ENCODE peak calls at places on chromosomes 1 and 21, in nine cellular contexts. H is cortex of kidney; N is activated naive CD4-positive, alpha-beta T cell; Q is T1000; J is fibroblast of the conjunctiva; X is cerebellar nuclear complex; E is activated CD4-positive, CD25-positive, alpha-beta regulatory T cell treated with anti-CD3 and anti-CD28 coated beads, Interleukin-2, amount 50 U/mL, for 16 hours; F is T follicular helper cell; I is smooth muscle cell of the brain vasculature. M is an unnamed sample.

GRCh38 chr1:213996320-213997022 is 8.7 kb downstream of the PROX1 start:
- DNase-seq in E (no peak), Q (no peak), I (no peak), X (no peak), J (no peak), H (no peak), F (no peak), N (no peak), M (no peak)

GRCh38 chr21:31254131-31254530 is 89.9 kb downstream of the TIAM1 start:
- DNase-seq in E (no peak), F (no peak), Q (no peak), J (no peak), I (no peak), N (no peak), X (peak; percentile 80), H (no peak), M (no peak)

GRCh38 chr1:161721738-161722343 is 497 bp downstream of the FCRLB start:
- DNase-seq in I (no peak), N (no peak), H (no peak), J (no peak), Q (no peak), E (no peak), F (no peak), X (no peak), M (no peak)

GRCh38 chr1:40423264-40423642 is 27.0 kb upstream of the ZFP69B start:
- DNase-seq in F (no peak), Q (no peak), X (no peak), N (no peak), I (no peak), J (no peak), E (no peak), H (no peak), M (no peak)

GRCh38 chr21:43645414-43645891 is 13.8 kb downstream of the HSF2BP start:
- DNase-seq in Q (no peak), I (peak; percentile 54), N (no peak), X (no peak), H (no peak), J (peak; percentile 50), F (no peak), E (no peak), M (no peak)

GRCh38 chr1:235938714-235939487 is 72.2 kb upstream of the LYST start:
- DNase-seq in F (no peak), N (no peak), I (no peak), H (no peak), Q (no peak), X (no peak), E (no peak), J (no peak), M (no peak)

GRCh38 chr1:200627548-200628222 is 7.1 kb upstream of the KIF14 start:
- DNase-seq in Q (no peak), H (no peak), I (no peak), E (no peak), X (no peak), F (no peak), N (no peak), J (no peak), M (no peak)

GRCh38 chr1:117574206-117574835 is 31.5 kb upstream of the TENT5C start:
- DNase-seq in E (no peak), N (no peak), X (no peak), J (no peak), I (no peak), Q (no peak), F (no peak), H (no peak), M (no peak)

GRCh38 chr1:223358826-223359225 is 5.2 kb downstream of the SUSD4 start:
- DNase-seq in N (no peak), X (no peak), H (no peak), Q (no peak), J (no peak), I (no peak), F (no peak), E (no peak), M (no peak)

GRCh38 chr1:118479351-118479750 is 294.3 kb upstream of the SPAG17 start:
- DNase-seq in I (no peak), Q (no peak), N (no peak), F (no peak), E (no peak), J (no peak), H (no peak), X (no peak), M (no peak)

GRCh38 chr1:154895779-154896178 is 25.7 kb upstream of the KCNN3 start:
- DNase-seq in N (no peak), J (no peak), H (no peak), I (no peak), Q (no peak), F (no peak), X (no peak), E (no peak), M (no peak)

GRCh38 chr1:32099426-32099825 is 8.4 kb upstream of the KPNA6 start:
- DNase-seq in F (no peak), N (no peak), I (no peak), X (no peak), E (no peak), H (no peak), J (no peak), Q (no peak), M (no peak)

GRCh38 chr21:31837613-31838390 is 35.0 kb upstream of the HUNK start:
- DNase-seq in J (no peak), X (no peak), E (no peak), N (no peak), Q (no peak), H (no peak), F (no peak), I (no peak), M (no peak)

GRCh38 chr1:221543529-221544120 is 198.3 kb downstream of the DUSP10 start:
- DNase-seq in J (peak; percentile 33), F (no peak), Q (no peak), X (no peak), I (no peak), E (no peak), N (no peak), H (no peak), M (no peak)

GRCh38 chr21:41899431-41900202 is 20.5 kb upstream of the PRDM15 start:
- DNase-seq in J (no peak), I (no peak), N (no peak), Q (no peak), H (no peak), E (no peak), X (no peak), F (no peak), M (no peak)

GRCh38 chr1:202007703-202008489 is 2.5 kb upstream of the ELF3 start:
- DNase-seq in J (no peak), N (no peak), H (no peak), E (no peak), X (no peak), F (no peak), Q (peak; percentile 66), I (no peak), M (no peak)

GRCh38 chr1:242828199-242828598 is 303.7 kb upstream of the PLD5 start:
- DNase-seq in X (no peak), J (no peak), I (no peak), H (no peak), F (no peak), E (no peak), Q (no peak), N (no peak), M (no peak)

GRCh38 chr1:197356723-197357533 is 88.9 kb downstream of the CRB1 start:
- DNase-seq in J (peak; percentile 40), H (no peak), X (no peak), I (no peak), Q (no peak), F (peak; percentile 3), N (no peak), E (no peak), M (no peak)

GRCh38 chr1:27517907-27518718 is 28.1 kb upstream of the WASF2 start:
- DNase-seq in J (no peak), F (no peak), X (no peak), N (no peak), I (no peak), Q (no peak), H (no peak), E (no peak), M (no peak)

GRCh38 chr1:233390842-233391241 is 63.3 kb downstream of the MAP3K21 start:
- DNase-seq in I (no peak), E (no peak), Q (no peak), F (no peak), X (no peak), H (no peak), N (no peak), J (no peak), M (no peak)

GRCh38 chr21:37564924-37565529 is 198.5 kb downstream of the DYRK1A start:
- DNase-seq in Q (no peak), X (no peak), I (no peak), N (no peak), E (no peak), H (no peak), J (no peak), F (no peak), M (no peak)

GRCh38 chr1:223074901-223075300 is 68.1 kb downstream of the TLR5 start:
- DNase-seq in J (no peak), E (no peak), N (no peak), F (no peak), H (no peak), I (no peak), Q (no peak), X (no peak), M (no peak)

GRCh38 chr1:15848929-15849774 is 1.6 kb downstream of the SPEN start:
- DNase-seq in I (no peak), J (peak; percentile 44), X (peak; percentile 65), E (no peak), H (no peak), F (peak; percentile 64), N (peak; percentile 29), Q (peak; percentile 63), M (peak; percentile 39)

GRCh38 chr1:204127597-204128242 is 24.1 kb downstream of the ETNK2 start:
- DNase-seq in I (peak; percentile 43), X (no peak), E (no peak), J (peak; percentile 74), N (no peak), H (no peak), F (no peak), Q (peak; percentile 80), M (no peak)

GRCh38 chr1:40187399-40187798 is 26.2 kb downstream of the RLF start:
- DNase-seq in I (no peak), Q (no peak), F (no peak), H (no peak), N (no peak), E (no peak), J (no peak), X (no peak), M (no peak)

GRCh38 chr1:118223426-118223825 is 38.4 kb upstream of the SPAG17 start:
- DNase-seq in J (peak; percentile 17), X (no peak), I (no peak), F (no peak), E (no peak), H (no peak), N (no peak), Q (no peak), M (no peak)

GRCh38 chr1:14543191-14543849 is 55.2 kb upstream of the KAZN start:
- DNase-seq in I (no peak), N (no peak), J (no peak), Q (peak; percentile 28), F (no peak), H (no peak), X (no peak), E (no peak), M (no peak)